ENCODE peak calls at places on chromosomes 1 and 21, in seven cellular contexts. One of them, this sample, is unnamed.

GRCh38 chr1:6420594-6421042 is 899 bp upstream of the HES2 start:
- DNase-seq in stomach: no peak
- DNase-seq in breast epithelium: no peak
- DNase-seq in heart left ventricle: no peak
- DNase-seq in tibial artery: no peak
- DNase-seq in CD8-positive, alpha-beta T cell: no peak
- DNase-seq in cardiac fibroblast: no peak
- DNase-seq in this sample: no peak

GRCh38 chr21:23887709-23888303 is 1719.5 kb downstream of the MRPL39 start:
- DNase-seq in stomach: no peak
- DNase-seq in breast epithelium: no peak
- DNase-seq in heart left ventricle: no peak
- DNase-seq in tibial artery: no peak
- DNase-seq in CD8-positive, alpha-beta T cell: no peak
- DNase-seq in cardiac fibroblast: no peak
- DNase-seq in this sample: no peak

GRCh38 chr1:193270996-193271395 is 84.6 kb upstream of the B3GALT2 start:
- DNase-seq in stomach: no peak
- DNase-seq in breast epithelium: no peak
- DNase-seq in heart left ventricle: no peak
- DNase-seq in tibial artery: no peak
- DNase-seq in CD8-positive, alpha-beta T cell: no peak
- DNase-seq in cardiac fibroblast: peak; percentile 84
- DNase-seq in this sample: peak; percentile 46

GRCh38 chr1:224528900-224529299 is 87.2 kb upstream of the CNIH3 start:
- DNase-seq in stomach: no peak
- DNase-seq in breast epithelium: no peak
- DNase-seq in heart left ventricle: no peak
- DNase-seq in tibial artery: no peak
- DNase-seq in CD8-positive, alpha-beta T cell: no peak
- DNase-seq in cardiac fibroblast: peak; percentile 86
- DNase-seq in this sample: peak; percentile 68

GRCh38 chr1:216032977-216033376 is 390.3 kb downstream of the USH2A start:
- DNase-seq in stomach: no peak
- DNase-seq in breast epithelium: no peak
- DNase-seq in heart left ventricle: no peak
- DNase-seq in tibial artery: no peak
- DNase-seq in CD8-positive, alpha-beta T cell: no peak
- DNase-seq in cardiac fibroblast: no peak
- DNase-seq in this sample: no peak

GRCh38 chr1:74528123-74528522 is 15.7 kb upstream of the LRRC53 start:
- DNase-seq in stomach: no peak
- DNase-seq in breast epithelium: no peak
- DNase-seq in heart left ventricle: no peak
- DNase-seq in tibial artery: no peak
- DNase-seq in CD8-positive, alpha-beta T cell: no peak
- DNase-seq in cardiac fibroblast: no peak
- DNase-seq in this sample: no peak

GRCh38 chr1:202798260-202798659 is 10.0 kb downstream of the KDM5B start:
- DNase-seq in stomach: no peak
- DNase-seq in breast epithelium: no peak
- DNase-seq in heart left ventricle: no peak
- DNase-seq in tibial artery: no peak
- DNase-seq in CD8-positive, alpha-beta T cell: no peak
- DNase-seq in cardiac fibroblast: no peak
- DNase-seq in this sample: no peak

GRCh38 chr1:150875197-150876110 is 945 bp downstream of the ARNT start:
- DNase-seq in stomach: no peak
- DNase-seq in breast epithelium: no peak
- DNase-seq in heart left ventricle: no peak
- DNase-seq in tibial artery: no peak
- DNase-seq in CD8-positive, alpha-beta T cell: no peak
- DNase-seq in cardiac fibroblast: no peak
- DNase-seq in this sample: peak; percentile 44

GRCh38 chr1:186813420-186813819 is 15.3 kb upstream of the PLA2G4A start:
- DNase-seq in stomach: no peak
- DNase-seq in breast epithelium: no peak
- DNase-seq in heart left ventricle: no peak
- DNase-seq in tibial artery: no peak
- DNase-seq in CD8-positive, alpha-beta T cell: no peak
- DNase-seq in cardiac fibroblast: peak; percentile 59
- DNase-seq in this sample: no peak

GRCh38 chr1:74971982-74972381 is 162.2 kb upstream of the LHX8 start:
- DNase-seq in stomach: no peak
- DNase-seq in breast epithelium: no peak
- DNase-seq in heart left ventricle: no peak
- DNase-seq in tibial artery: no peak
- DNase-seq in CD8-positive, alpha-beta T cell: no peak
- DNase-seq in cardiac fibroblast: no peak
- DNase-seq in this sample: no peak

GRCh38 chr21:25638634-25639166 is 358 bp upstream of the JAM2 start:
- DNase-seq in stomach: no peak
- DNase-seq in breast epithelium: no peak
- DNase-seq in heart left ventricle: no peak
- DNase-seq in tibial artery: no peak
- DNase-seq in CD8-positive, alpha-beta T cell: no peak
- DNase-seq in cardiac fibroblast: peak; percentile 15
- DNase-seq in this sample: no peak

GRCh38 chr21:15730484-15731242 is 881 bp downstream of the USP25 start:
- DNase-seq in stomach: no peak
- DNase-seq in breast epithelium: no peak
- DNase-seq in heart left ventricle: no peak
- DNase-seq in tibial artery: no peak
- DNase-seq in CD8-positive, alpha-beta T cell: no peak
- DNase-seq in cardiac fibroblast: peak; percentile 25
- DNase-seq in this sample: no peak

GRCh38 chr1:228303596-228303995 is 95.8 kb downstream of the OBSCN start:
- DNase-seq in stomach: no peak
- DNase-seq in breast epithelium: no peak
- DNase-seq in heart left ventricle: peak; percentile 16
- DNase-seq in tibial artery: no peak
- DNase-seq in CD8-positive, alpha-beta T cell: no peak
- DNase-seq in cardiac fibroblast: no peak
- DNase-seq in this sample: no peak

GRCh38 chr1:153587314-153587713 is 21.7 kb upstream of the S100A2 start:
- DNase-seq in stomach: no peak
- DNase-seq in breast epithelium: no peak
- DNase-seq in heart left ventricle: no peak
- DNase-seq in tibial artery: peak; percentile 23
- DNase-seq in CD8-positive, alpha-beta T cell: no peak
- DNase-seq in cardiac fibroblast: no peak
- DNase-seq in this sample: no peak

GRCh38 chr21:38561613-38562012 is 63.3 kb upstream of the ERG start:
- DNase-seq in stomach: no peak
- DNase-seq in breast epithelium: no peak
- DNase-seq in heart left ventricle: no peak
- DNase-seq in tibial artery: no peak
- DNase-seq in CD8-positive, alpha-beta T cell: no peak
- DNase-seq in cardiac fibroblast: no peak
- DNase-seq in this sample: no peak

GRCh38 chr1:191432817-191433216 is 725.4 kb upstream of the RGS18 start:
- DNase-seq in stomach: no peak
- DNase-seq in breast epithelium: no peak
- DNase-seq in heart left ventricle: no peak
- DNase-seq in tibial artery: no peak
- DNase-seq in CD8-positive, alpha-beta T cell: no peak
- DNase-seq in cardiac fibroblast: no peak
- DNase-seq in this sample: no peak

GRCh38 chr1:39632491-39633417 is 6.7 kb downstream of the HEYL start:
- DNase-seq in stomach: peak; percentile 67
- DNase-seq in breast epithelium: no peak
- DNase-seq in heart left ventricle: peak; percentile 89
- DNase-seq in tibial artery: peak; percentile 91
- DNase-seq in CD8-positive, alpha-beta T cell: no peak
- DNase-seq in cardiac fibroblast: peak; percentile 57
- DNase-seq in this sample: peak; percentile 87

DNA sequence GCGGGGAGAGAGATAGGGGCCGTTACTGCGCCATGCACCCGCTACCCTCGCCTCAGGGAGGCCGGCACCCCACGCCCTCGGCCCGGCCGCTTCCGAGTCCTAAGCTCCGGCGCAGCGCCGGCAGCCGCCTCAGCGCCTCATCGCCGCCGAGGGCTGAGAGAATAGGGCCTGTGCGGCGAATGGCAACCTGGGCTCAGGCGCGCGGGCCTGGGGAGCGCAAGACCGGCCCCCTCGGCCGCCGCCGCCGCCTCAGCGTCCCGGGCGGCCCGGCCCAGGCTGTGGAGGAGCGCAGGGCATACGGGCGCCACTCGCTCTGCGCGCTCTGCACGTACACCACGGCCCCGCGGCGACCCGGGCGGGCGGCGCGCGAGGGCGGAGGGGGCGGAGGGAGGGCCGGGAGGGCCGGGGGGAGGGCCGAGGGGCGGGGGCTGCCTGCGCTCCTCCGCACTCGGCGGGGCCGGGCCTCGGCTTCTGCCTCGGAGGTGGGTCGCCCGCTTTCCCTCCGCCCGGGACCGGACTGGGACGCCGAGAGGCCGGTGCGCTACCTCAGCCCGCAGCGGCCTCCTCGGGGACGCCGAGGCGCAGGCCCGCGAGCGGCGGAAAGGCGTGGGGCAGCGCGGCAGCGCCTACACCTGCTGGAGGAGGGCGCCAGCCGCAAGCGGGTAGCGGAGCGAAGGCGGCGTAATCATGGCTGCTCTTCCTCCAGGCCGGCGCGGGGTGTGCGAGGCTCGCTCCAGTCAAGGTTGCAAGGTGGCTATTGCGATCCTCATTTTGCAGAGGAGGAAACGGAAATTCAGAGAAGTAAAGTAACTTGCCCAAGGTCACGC is at the start of gene EGLN1:
- DNase-seq in stomach: peak; percentile 89
- DNase-seq in breast epithelium: peak; percentile 72
- DNase-seq in heart left ventricle: peak; percentile 94
- DNase-seq in tibial artery: peak; percentile 91
- DNase-seq in CD8-positive, alpha-beta T cell: peak; percentile 65
- DNase-seq in cardiac fibroblast: peak; percentile 85
- DNase-seq in this sample: peak; percentile 89
- TF ChIP-seq CTCF in stomach: no peak
- TF ChIP-seq CTCF in breast epithelium: no peak
- TF ChIP-seq CTCF in heart left ventricle: peak; percentile 16
- TF ChIP-seq CTCF in tibial artery: no peak
- TF ChIP-seq CTCF in CD8-positive, alpha-beta T cell: peak; percentile 40
- TF ChIP-seq CTCF in cardiac fibroblast: no peak
- TF ChIP-seq CTCF in this sample: peak; percentile 32

DNA sequence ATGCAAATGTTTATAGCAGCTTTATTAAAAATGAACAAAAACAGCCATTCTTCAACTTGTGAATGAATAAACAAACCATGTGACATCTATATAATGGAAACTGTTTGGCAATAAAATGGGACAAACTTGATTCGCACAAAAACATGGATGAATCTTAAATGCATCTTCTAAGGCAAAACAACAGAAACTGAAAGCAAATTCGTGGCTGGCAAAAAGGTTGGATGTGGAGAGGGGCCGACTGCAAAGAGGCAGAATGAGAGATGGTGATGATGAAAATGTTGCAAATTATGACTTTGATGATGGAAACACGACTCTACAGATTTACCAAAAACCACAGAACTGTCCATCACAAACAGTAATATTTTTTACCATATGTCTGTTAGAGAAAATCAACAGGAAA is 327.0 kb upstream of the NR5A2 start:
- DNase-seq in stomach: no peak
- DNase-seq in breast epithelium: no peak
- DNase-seq in heart left ventricle: no peak
- DNase-seq in tibial artery: no peak
- DNase-seq in CD8-positive, alpha-beta T cell: no peak
- DNase-seq in cardiac fibroblast: no peak
- DNase-seq in this sample: no peak
- TF ChIP-seq CTCF in stomach: no peak
- TF ChIP-seq CTCF in breast epithelium: no peak
- TF ChIP-seq CTCF in heart left ventricle: no peak
- TF ChIP-seq CTCF in tibial artery: no peak
- TF ChIP-seq CTCF in CD8-positive, alpha-beta T cell: no peak
- TF ChIP-seq CTCF in cardiac fibroblast: no peak
- TF ChIP-seq CTCF in this sample: no peak

GRCh38 chr1:212753766-212754165 is 37.8 kb downstream of the NSL1 start:
- DNase-seq in stomach: no peak
- DNase-seq in breast epithelium: no peak
- DNase-seq in heart left ventricle: no peak
- DNase-seq in tibial artery: no peak
- DNase-seq in CD8-positive, alpha-beta T cell: no peak
- DNase-seq in cardiac fibroblast: no peak
- DNase-seq in this sample: no peak

GRCh38 chr1:212752934-212753497 is 38.6 kb downstream of the NSL1 start:
- DNase-seq in stomach: no peak
- DNase-seq in breast epithelium: no peak
- DNase-seq in heart left ventricle: no peak
- DNase-seq in tibial artery: no peak
- DNase-seq in CD8-positive, alpha-beta T cell: no peak
- DNase-seq in cardiac fibroblast: peak; percentile 29
- DNase-seq in this sample: no peak

GRCh38 chr1:212752256-212752933 is 39.2 kb downstream of the NSL1 start:
- DNase-seq in stomach: no peak
- DNase-seq in breast epithelium: no peak
- DNase-seq in heart left ventricle: no peak
- DNase-seq in tibial artery: no peak
- DNase-seq in CD8-positive, alpha-beta T cell: no peak
- DNase-seq in cardiac fibroblast: peak; percentile 64
- DNase-seq in this sample: peak; percentile 48

GRCh38 chr1:212754193-212754592 is 37.4 kb downstream of the NSL1 start:
- DNase-seq in stomach: no peak
- DNase-seq in breast epithelium: no peak
- DNase-seq in heart left ventricle: no peak
- DNase-seq in tibial artery: no peak
- DNase-seq in CD8-positive, alpha-beta T cell: no peak
- DNase-seq in cardiac fibroblast: no peak
- DNase-seq in this sample: no peak

DNA sequence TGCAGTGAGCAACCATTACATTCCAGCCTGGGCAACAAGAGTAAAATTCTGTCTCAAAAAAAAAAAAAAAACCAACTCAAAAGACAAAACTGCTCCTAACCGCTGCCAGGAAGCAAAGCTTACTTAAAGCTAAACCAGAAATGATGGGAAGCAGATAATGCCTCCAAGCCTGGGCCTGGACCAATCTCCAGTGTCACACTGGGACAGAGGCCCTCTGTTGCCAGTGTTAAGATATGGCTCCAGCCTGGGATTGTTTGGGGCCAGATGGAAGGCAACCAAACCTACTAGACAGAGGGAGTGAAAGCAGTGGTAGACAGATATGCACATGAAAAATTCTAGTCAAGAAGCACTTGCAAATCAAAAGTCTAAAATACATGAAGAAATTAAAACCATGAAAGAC is 36.9 kb downstream of the NSL1 start:
- DNase-seq in stomach: no peak
- DNase-seq in breast epithelium: no peak
- DNase-seq in heart left ventricle: no peak
- DNase-seq in tibial artery: no peak
- DNase-seq in CD8-positive, alpha-beta T cell: no peak
- DNase-seq in cardiac fibroblast: no peak
- DNase-seq in this sample: peak; percentile 34
- TF ChIP-seq CTCF in stomach: no peak
- TF ChIP-seq CTCF in breast epithelium: no peak
- TF ChIP-seq CTCF in heart left ventricle: no peak
- TF ChIP-seq CTCF in tibial artery: no peak
- TF ChIP-seq CTCF in CD8-positive, alpha-beta T cell: no peak
- TF ChIP-seq CTCF in cardiac fibroblast: no peak
- TF ChIP-seq CTCF in this sample: no peak

DNA sequence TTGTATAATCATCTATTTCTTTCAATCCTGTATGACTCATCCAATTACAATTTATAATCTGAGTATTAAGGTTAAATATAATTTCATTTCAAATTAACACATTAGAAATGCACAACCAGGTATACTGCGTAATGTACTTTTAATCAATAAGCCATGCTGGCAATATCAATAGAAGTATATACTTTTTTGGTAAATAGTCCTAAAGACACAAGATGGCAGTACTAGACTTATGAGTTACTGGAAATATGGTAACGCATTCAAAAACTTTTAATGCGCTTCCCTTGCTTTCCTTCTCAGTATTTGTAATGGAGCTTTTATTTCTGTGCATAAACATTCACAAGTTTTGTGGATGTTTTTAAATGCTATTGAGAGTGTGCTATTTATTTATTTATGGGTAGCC is 1162.0 kb upstream of the TMPRSS15 start:
- DNase-seq in stomach: no peak
- DNase-seq in breast epithelium: no peak
- DNase-seq in heart left ventricle: no peak
- DNase-seq in tibial artery: no peak
- DNase-seq in CD8-positive, alpha-beta T cell: no peak
- DNase-seq in cardiac fibroblast: no peak
- DNase-seq in this sample: no peak
- TF ChIP-seq CTCF in stomach: no peak
- TF ChIP-seq CTCF in breast epithelium: no peak
- TF ChIP-seq CTCF in heart left ventricle: no peak
- TF ChIP-seq CTCF in tibial artery: no peak
- TF ChIP-seq CTCF in CD8-positive, alpha-beta T cell: no peak
- TF ChIP-seq CTCF in cardiac fibroblast: no peak
- TF ChIP-seq CTCF in this sample: no peak